ENCODE peak calls at places on chromosome 16, in four cellular contexts. One of them, this sample, is unnamed.

GRCh38 chr16:30605148-30605547 is 5.0 kb downstream of the ZNF689 start:
- DNase-seq in stimulated activated CD4-positive, alpha-beta T cell treated with anti-CD3 and anti-CD28 coated beads, Interleukin-4, amount 100 ng/mL, for 1 hour: no peak
- DNase-seq in testis: no peak
- DNase-seq in ascending aorta: no peak
- DNase-seq in this sample: no peak

GRCh38 chr16:945271-946047 is 25.3 kb downstream of the LMF1 start:
- DNase-seq in stimulated activated CD4-positive, alpha-beta T cell treated with anti-CD3 and anti-CD28 coated beads, Interleukin-4, amount 100 ng/mL, for 1 hour: no peak
- DNase-seq in testis: no peak
- DNase-seq in ascending aorta: no peak
- DNase-seq in this sample: no peak

GRCh38 chr16:11280616-11281522 is at the start of gene PRM1:
- DNase-seq in stimulated activated CD4-positive, alpha-beta T cell treated with anti-CD3 and anti-CD28 coated beads, Interleukin-4, amount 100 ng/mL, for 1 hour: no peak
- DNase-seq in testis: no peak
- DNase-seq in ascending aorta: no peak
- DNase-seq in this sample: no peak

GRCh38 chr16:86869288-86870022 is 291.1 kb downstream of the FOXL1 start:
- DNase-seq in stimulated activated CD4-positive, alpha-beta T cell treated with anti-CD3 and anti-CD28 coated beads, Interleukin-4, amount 100 ng/mL, for 1 hour: no peak
- DNase-seq in testis: peak; percentile 62
- DNase-seq in ascending aorta: no peak
- DNase-seq in this sample: no peak

GRCh38 chr16:89695086-89695874 is 6.2 kb downstream of the SPATA2L start:
- DNase-seq in stimulated activated CD4-positive, alpha-beta T cell treated with anti-CD3 and anti-CD28 coated beads, Interleukin-4, amount 100 ng/mL, for 1 hour: no peak
- DNase-seq in testis: no peak
- DNase-seq in ascending aorta: no peak
- DNase-seq in this sample: no peak

GRCh38 chr16:66352304-66352703 is 14.2 kb upstream of the CDH5 start:
- DNase-seq in stimulated activated CD4-positive, alpha-beta T cell treated with anti-CD3 and anti-CD28 coated beads, Interleukin-4, amount 100 ng/mL, for 1 hour: no peak
- DNase-seq in testis: no peak
- DNase-seq in ascending aorta: no peak
- DNase-seq in this sample: no peak

GRCh38 chr16:15607700-15608396 is 35.1 kb downstream of the MARF1 start:
- DNase-seq in stimulated activated CD4-positive, alpha-beta T cell treated with anti-CD3 and anti-CD28 coated beads, Interleukin-4, amount 100 ng/mL, for 1 hour: no peak
- DNase-seq in testis: peak; percentile 81
- DNase-seq in ascending aorta: peak; percentile 48
- DNase-seq in this sample: no peak

GRCh38 chr16:64791756-64792155 is 330.1 kb downstream of the CDH11 start:
- DNase-seq in stimulated activated CD4-positive, alpha-beta T cell treated with anti-CD3 and anti-CD28 coated beads, Interleukin-4, amount 100 ng/mL, for 1 hour: no peak
- DNase-seq in testis: no peak
- DNase-seq in ascending aorta: no peak
- DNase-seq in this sample: no peak

GRCh38 chr16:974606-975312 is 4.0 kb upstream of the LMF1 start:
- DNase-seq in stimulated activated CD4-positive, alpha-beta T cell treated with anti-CD3 and anti-CD28 coated beads, Interleukin-4, amount 100 ng/mL, for 1 hour: no peak
- DNase-seq in testis: no peak
- DNase-seq in ascending aorta: no peak
- DNase-seq in this sample: no peak

GRCh38 chr16:14324581-14324980 is 253.5 kb downstream of the MRTFB start:
- DNase-seq in stimulated activated CD4-positive, alpha-beta T cell treated with anti-CD3 and anti-CD28 coated beads, Interleukin-4, amount 100 ng/mL, for 1 hour: no peak
- DNase-seq in testis: no peak
- DNase-seq in ascending aorta: no peak
- DNase-seq in this sample: no peak

GRCh38 chr16:8863594-8864424 is 5.0 kb downstream of the CARHSP1 start:
- DNase-seq in stimulated activated CD4-positive, alpha-beta T cell treated with anti-CD3 and anti-CD28 coated beads, Interleukin-4, amount 100 ng/mL, for 1 hour: no peak
- DNase-seq in testis: peak; percentile 93
- DNase-seq in ascending aorta: no peak
- DNase-seq in this sample: no peak

GRCh38 chr16:11276880-11277593 is 757 bp upstream of the PRM2 start:
- DNase-seq in stimulated activated CD4-positive, alpha-beta T cell treated with anti-CD3 and anti-CD28 coated beads, Interleukin-4, amount 100 ng/mL, for 1 hour: no peak
- DNase-seq in testis: no peak
- DNase-seq in ascending aorta: no peak
- DNase-seq in this sample: no peak

GRCh38 chr16:66091462-66091861 is 275.0 kb upstream of the CDH5 start:
- DNase-seq in stimulated activated CD4-positive, alpha-beta T cell treated with anti-CD3 and anti-CD28 coated beads, Interleukin-4, amount 100 ng/mL, for 1 hour: no peak
- DNase-seq in testis: no peak
- DNase-seq in ascending aorta: no peak
- DNase-seq in this sample: no peak

GRCh38 chr16:55152875-55153390 is 171.1 kb upstream of the IRX6 start:
- DNase-seq in stimulated activated CD4-positive, alpha-beta T cell treated with anti-CD3 and anti-CD28 coated beads, Interleukin-4, amount 100 ng/mL, for 1 hour: no peak
- DNase-seq in testis: no peak
- DNase-seq in ascending aorta: no peak
- DNase-seq in this sample: no peak

GRCh38 chr16:84790291-84790690 is 29.5 kb upstream of the CRISPLD2 start:
- DNase-seq in stimulated activated CD4-positive, alpha-beta T cell treated with anti-CD3 and anti-CD28 coated beads, Interleukin-4, amount 100 ng/mL, for 1 hour: no peak
- DNase-seq in testis: no peak
- DNase-seq in ascending aorta: no peak
- DNase-seq in this sample: no peak

GRCh38 chr16:87037012-87037411 is 280.2 kb downstream of the C16orf95 start:
- DNase-seq in stimulated activated CD4-positive, alpha-beta T cell treated with anti-CD3 and anti-CD28 coated beads, Interleukin-4, amount 100 ng/mL, for 1 hour: no peak
- DNase-seq in testis: no peak
- DNase-seq in ascending aorta: no peak
- DNase-seq in this sample: no peak

GRCh38 chr16:79310734-79311133 is 289.8 kb downstream of the MAF start:
- DNase-seq in stimulated activated CD4-positive, alpha-beta T cell treated with anti-CD3 and anti-CD28 coated beads, Interleukin-4, amount 100 ng/mL, for 1 hour: no peak
- DNase-seq in testis: no peak
- DNase-seq in ascending aorta: no peak
- DNase-seq in this sample: no peak

GRCh38 chr16:53404959-53405358 is 29.3 kb upstream of the RBL2 start:
- DNase-seq in stimulated activated CD4-positive, alpha-beta T cell treated with anti-CD3 and anti-CD28 coated beads, Interleukin-4, amount 100 ng/mL, for 1 hour: no peak
- DNase-seq in testis: no peak
- DNase-seq in ascending aorta: no peak
- DNase-seq in this sample: no peak

GRCh38 chr16:72938426-72939164 is 109.3 kb downstream of the ZFHX3 start:
- DNase-seq in stimulated activated CD4-positive, alpha-beta T cell treated with anti-CD3 and anti-CD28 coated beads, Interleukin-4, amount 100 ng/mL, for 1 hour: no peak
- DNase-seq in testis: peak; percentile 89
- DNase-seq in ascending aorta: peak; percentile 83
- DNase-seq in this sample: no peak

GRCh38 chr16:35298460-35299243 is 1839.2 kb downstream of the TP53TG3F start:
- DNase-seq in stimulated activated CD4-positive, alpha-beta T cell treated with anti-CD3 and anti-CD28 coated beads, Interleukin-4, amount 100 ng/mL, for 1 hour: no peak
- DNase-seq in testis: no peak
- DNase-seq in ascending aorta: no peak
- DNase-seq in this sample: no peak

GRCh38 chr16:88346680-88347505 is 35.9 kb upstream of the ZNF469 start:
- DNase-seq in stimulated activated CD4-positive, alpha-beta T cell treated with anti-CD3 and anti-CD28 coated beads, Interleukin-4, amount 100 ng/mL, for 1 hour: no peak
- DNase-seq in testis: no peak
- DNase-seq in ascending aorta: no peak
- DNase-seq in this sample: no peak

GRCh38 chr16:1610841-1611653 is 825 bp downstream of the IFT140 start:
- DNase-seq in stimulated activated CD4-positive, alpha-beta T cell treated with anti-CD3 and anti-CD28 coated beads, Interleukin-4, amount 100 ng/mL, for 1 hour: peak; percentile 19
- DNase-seq in testis: no peak
- DNase-seq in ascending aorta: no peak
- DNase-seq in this sample: peak; percentile 10

GRCh38 chr16:31707743-31708335 is 165.8 kb upstream of the ZNF267 start:
- DNase-seq in stimulated activated CD4-positive, alpha-beta T cell treated with anti-CD3 and anti-CD28 coated beads, Interleukin-4, amount 100 ng/mL, for 1 hour: no peak
- DNase-seq in testis: no peak
- DNase-seq in ascending aorta: no peak
- DNase-seq in this sample: no peak

GRCh38 chr16:11957591-11958395 is 7.2 kb upstream of the TNFRSF17 start:
- DNase-seq in stimulated activated CD4-positive, alpha-beta T cell treated with anti-CD3 and anti-CD28 coated beads, Interleukin-4, amount 100 ng/mL, for 1 hour: no peak
- DNase-seq in testis: no peak
- DNase-seq in ascending aorta: no peak
- DNase-seq in this sample: no peak

GRCh38 chr16:59899940-59900339 is 1165.8 kb upstream of the GOT2 start:
- DNase-seq in stimulated activated CD4-positive, alpha-beta T cell treated with anti-CD3 and anti-CD28 coated beads, Interleukin-4, amount 100 ng/mL, for 1 hour: no peak
- DNase-seq in testis: no peak
- DNase-seq in ascending aorta: no peak
- DNase-seq in this sample: no peak

GRCh38 chr16:68445458-68445857 is 2.9 kb downstream of the SMPD3 start:
- DNase-seq in stimulated activated CD4-positive, alpha-beta T cell treated with anti-CD3 and anti-CD28 coated beads, Interleukin-4, amount 100 ng/mL, for 1 hour: no peak
- DNase-seq in testis: peak; percentile 30
- DNase-seq in ascending aorta: no peak
- DNase-seq in this sample: peak; percentile 79

GRCh38 chr16:8721693-8722348 is 47.4 kb downstream of the ABAT start:
- DNase-seq in stimulated activated CD4-positive, alpha-beta T cell treated with anti-CD3 and anti-CD28 coated beads, Interleukin-4, amount 100 ng/mL, for 1 hour: no peak
- DNase-seq in testis: no peak
- DNase-seq in ascending aorta: no peak
- DNase-seq in this sample: no peak

GRCh38 chr16:30351586-30352419 is 3.3 kb downstream of the CD2BP2 start:
- DNase-seq in stimulated activated CD4-positive, alpha-beta T cell treated with anti-CD3 and anti-CD28 coated beads, Interleukin-4, amount 100 ng/mL, for 1 hour: no peak
- DNase-seq in testis: peak; percentile 85
- DNase-seq in ascending aorta: peak; percentile 45
- DNase-seq in this sample: no peak

GRCh38 chr16:1345087-1345486 is 6.6 kb downstream of the TSR3 start:
- DNase-seq in stimulated activated CD4-positive, alpha-beta T cell treated with anti-CD3 and anti-CD28 coated beads, Interleukin-4, amount 100 ng/mL, for 1 hour: no peak
- DNase-seq in testis: peak; percentile 62
- DNase-seq in ascending aorta: no peak
- DNase-seq in this sample: no peak

GRCh38 chr16:87291944-87292343 is 25.2 kb downstream of the C16orf95 start:
- DNase-seq in stimulated activated CD4-positive, alpha-beta T cell treated with anti-CD3 and anti-CD28 coated beads, Interleukin-4, amount 100 ng/mL, for 1 hour: no peak
- DNase-seq in testis: no peak
- DNase-seq in ascending aorta: no peak
- DNase-seq in this sample: no peak

This sample was measured in endothelial cell.